ENCODE peak calls at places on chromosome 7, in six cellular contexts. R is CD8-positive, alpha-beta memory T cell; D is cardiac muscle cell; P is HFF-Myc; F is Peyer's patch; E is iPS DF 6.9. Y is an unnamed sample.
A peak's percentile ranks its signal among the peaks of the same experiment; 100 is the strongest.

GRCh38 chr7:124101173-124101768 is 68.4 kb upstream of the TMEM229A start:
- DNase-seq in E (no peak), F (no peak), P (no peak), D (peak; percentile 35), R (no peak), Y (no peak)

GRCh38 chr7:109094-109493 is 83.3 kb upstream of the FAM20C start:
- DNase-seq in E (no peak), F (no peak), D (no peak), P (no peak), R (no peak), Y (no peak)

GRCh38 chr7:70321016-70321415 is 722.7 kb downstream of the AUTS2 start:
- DNase-seq in R (no peak), D (no peak), E (no peak), P (no peak), F (no peak), Y (no peak)

GRCh38 chr7:24911213-24911603 is 68.8 kb downstream of the OSBPL3 start:
- DNase-seq in R (peak; percentile 51), E (no peak), D (no peak), F (no peak), P (no peak), Y (no peak)

GRCh38 chr7:7830122-7830878 is 111.9 kb upstream of the RPA3 start:
- DNase-seq in E (no peak), P (no peak), R (no peak), D (peak; percentile 5), F (no peak), Y (no peak)

GRCh38 chr7:40015790-40016296 is 65.8 kb downstream of the CDK13 start:
- DNase-seq in P (peak; percentile 14), D (peak; percentile 12), F (no peak), E (no peak), R (no peak), Y (no peak)

GRCh38 chr7:37718585-37718984 is 35.0 kb downstream of the GPR141 start:
- DNase-seq in D (no peak), F (no peak), P (no peak), R (no peak), E (no peak), Y (no peak)

GRCh38 chr7:23333671-23334246 is 34.6 kb downstream of the MALSU1 start:
- DNase-seq in R (no peak), E (no peak), P (peak; percentile 36), F (no peak), D (no peak), Y (peak; percentile 80)

GRCh38 chr7:157760004-157760730 is 423.4 kb downstream of the DNAJB6 start:
- DNase-seq in R (no peak), E (no peak), P (no peak), F (no peak), D (no peak), Y (no peak)

GRCh38 chr7:36637417-36637816 is 86.9 kb downstream of the AOAH start:
- DNase-seq in D (no peak), P (no peak), R (no peak), F (no peak), E (no peak), Y (no peak)

GRCh38 chr7:111827863-111828504 is 265.7 kb upstream of the IMMP2L start:
- DNase-seq in R (no peak), E (no peak), D (no peak), P (peak; percentile 21), F (no peak), Y (no peak)

GRCh38 chr7:2626498-2627117 is 5.2 kb upstream of the TTYH3 start:
- DNase-seq in P (no peak), E (no peak), D (no peak), R (no peak), F (no peak), Y (no peak)

GRCh38 chr7:50973814-50974213 is 191.1 kb upstream of the GRB10 start:
- DNase-seq in F (no peak), P (no peak), R (no peak), E (no peak), D (no peak), Y (no peak)

GRCh38 chr7:37357277-37357996 is 91.2 kb downstream of the ELMO1 start:
- DNase-seq in F (no peak), R (no peak), E (no peak), D (peak; percentile 18), P (no peak), Y (no peak)

GRCh38 chr7:103851357-103851756 is 138.1 kb downstream of the RELN start:
- DNase-seq in D (peak; percentile 68), F (no peak), P (no peak), E (no peak), R (no peak), Y (no peak)

GRCh38 chr7:158924956-158925355 is 68.6 kb downstream of the DYNC2I1 start:
- DNase-seq in E (no peak), D (no peak), F (no peak), R (no peak), P (no peak), Y (peak; percentile 17)

GRCh38 chr7:120742370-120742769 is 115.6 kb downstream of the TSPAN12 start:
- DNase-seq in P (no peak), E (peak; percentile 37), R (no peak), F (no peak), D (no peak), Y (no peak)

GRCh38 chr7:19020062-19020461 is 97.4 kb downstream of the TWIST1 start:
- DNase-seq in R (no peak), E (no peak), P (no peak), F (no peak), D (no peak), Y (no peak)

GRCh38 chr7:38274493-38274892 is 1.1 kb upstream of the TARP start:
- DNase-seq in E (no peak), D (no peak), F (no peak), P (no peak), R (no peak), Y (no peak)

GRCh38 chr7:96921231-96921630 is 84.1 kb upstream of the DLX6 start:
- DNase-seq in P (no peak), E (no peak), R (no peak), D (no peak), F (no peak), Y (no peak)

GRCh38 chr7:43481905-43482678 is 100.8 kb upstream of the STK17A start:
- DNase-seq in F (no peak), D (no peak), P (peak; percentile 5), E (no peak), R (no peak), Y (no peak)

GRCh38 chr7:116468534-116468933 is 31.0 kb upstream of the CAV2 start:
- DNase-seq in E (no peak), F (no peak), R (no peak), P (no peak), D (no peak), Y (no peak)

GRCh38 chr7:158804335-158804734 is 25.0 kb downstream of the ESYT2 start:
- DNase-seq in E (no peak), R (peak; percentile 66), F (no peak), D (no peak), P (no peak), Y (no peak)

GRCh38 chr7:100679927-100680588 is 6.5 kb downstream of the GNB2 start:
- DNase-seq in F (no peak), R (no peak), E (no peak), P (no peak), D (no peak), Y (no peak)

DNA sequence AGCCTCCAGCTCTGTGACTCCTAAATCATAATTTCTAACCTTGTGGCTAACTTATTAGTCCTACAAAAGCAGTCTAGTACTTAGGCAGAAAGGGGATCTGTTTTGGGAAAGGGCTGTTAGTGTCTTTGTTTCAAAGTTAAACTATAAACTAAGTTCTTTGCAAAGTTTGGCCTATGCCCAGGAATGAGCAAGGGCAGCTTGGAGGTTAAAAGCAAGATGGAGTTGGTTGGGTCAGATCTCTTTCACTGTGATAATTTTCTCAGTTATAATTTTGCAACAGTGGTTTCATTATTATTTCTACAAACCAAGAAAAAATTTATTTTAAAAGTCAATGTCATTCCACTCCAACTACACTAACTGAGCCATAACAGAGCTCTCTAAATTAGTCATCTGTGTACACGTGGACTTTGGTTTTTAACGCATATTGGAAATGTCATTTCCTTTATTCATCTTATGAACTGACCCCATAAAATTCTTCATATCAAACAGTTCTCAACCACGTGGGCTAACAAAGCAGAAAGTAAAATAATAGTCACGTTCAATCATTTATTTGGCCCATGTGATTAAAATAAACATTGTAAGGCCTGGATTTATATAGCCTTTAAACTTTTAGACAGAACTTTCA is 143.2 kb upstream of the C7orf33 start:
- DNase-seq in F (no peak), D (no peak), P (no peak), E (no peak), R (no peak), Y (no peak)
- H3K4me3 ChIP-seq in F (no peak overlapping the region), D (no peak overlapping the region), P (no peak overlapping the region), E (no peak overlapping the region), R (no peak overlapping the region), Y (no peak overlapping the region)

GRCh38 chr7:26857170-26857533 is 7.2 kb downstream of the SKAP2 start:
- DNase-seq in F (no peak), D (no peak), R (no peak), E (no peak), P (no peak), Y (no peak)
- H3K4me3 ChIP-seq in F (peak overlapping the region; percentile 7), D (no peak overlapping the region), R (no peak overlapping the region), E (no peak overlapping the region), P (no peak overlapping the region), Y (peak overlapping the region; percentile 51)

GRCh38 chr7:1529383-1530116 is 952 bp upstream of the MAFK start:
- DNase-seq in P (no peak), F (no peak), D (no peak), E (no peak), R (no peak), Y (no peak)
- H3K4me3 ChIP-seq in P (no peak overlapping the region), F (no peak overlapping the region), D (no peak overlapping the region), E (no peak overlapping the region), R (no peak overlapping the region), Y (no peak overlapping the region)

GRCh38 chr7:150801242-150801945 is 825 bp downstream of the TMEM176A start:
- DNase-seq in E (no peak), F (no peak), D (no peak), R (no peak), P (no peak), Y (no peak)
- H3K4me3 ChIP-seq in E (peak overlapping the region; percentile 50), F (peak overlapping the region; percentile 50), D (peak overlapping the region; percentile 36), R (no peak overlapping the region), P (no peak overlapping the region), Y (no peak overlapping the region)

GRCh38 chr7:42233166-42233565 is 3.8 kb downstream of the GLI3 start:
- DNase-seq in P (no peak), D (no peak), F (no peak), E (no peak), R (no peak), Y (no peak)
- H3K4me3 ChIP-seq in P (no peak overlapping the region), D (no peak overlapping the region), F (no peak overlapping the region), E (no peak overlapping the region), R (no peak overlapping the region), Y (no peak overlapping the region)

DNA sequence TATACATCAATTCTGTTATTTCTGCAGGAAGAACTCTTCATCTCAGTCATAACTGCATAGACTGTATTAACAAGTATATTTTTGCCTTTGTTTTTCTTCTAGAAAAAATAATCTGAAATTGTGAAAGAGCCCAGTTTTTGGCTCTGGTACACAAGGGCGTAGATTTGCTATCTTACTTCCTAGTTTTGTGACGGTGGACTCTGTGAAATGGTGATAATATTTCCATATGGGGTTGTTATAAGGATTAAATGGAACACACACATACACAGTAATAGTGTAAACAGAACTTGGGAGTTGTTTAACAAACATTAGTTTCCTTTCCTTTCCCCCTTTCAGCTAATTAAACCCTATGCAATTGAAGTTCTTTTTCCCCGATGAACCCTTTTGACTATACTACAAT is 108.7 kb downstream of the MKLN1 start:
- DNase-seq in R (no peak), F (no peak), E (no peak), D (no peak), P (no peak), Y (no peak)
- H3K4me3 ChIP-seq in R (no peak overlapping the region), F (no peak overlapping the region), E (no peak overlapping the region), D (no peak overlapping the region), P (no peak overlapping the region), Y (no peak overlapping the region)

GRCh38 chr7:56175784-56176183 is 59.6 kb upstream of the NUPR2 start:
- DNase-seq in P (no peak), E (no peak), R (no peak), D (no peak), F (no peak), Y (no peak)
- H3K4me3 ChIP-seq in P (no peak overlapping the region), E (no peak overlapping the region), R (no peak overlapping the region), D (no peak overlapping the region), F (peak overlapping the region; percentile 14), Y (no peak overlapping the region)